ENCODE peak calls at places on chromosomes 3 and 15, in six cellular contexts. G, F, E, P, U and B are unnamed samples.

GRCh38 chr3:170470063-170471006 is 51.7 kb downstream of the CLDN11 start:
- DNase-seq in G (no peak), F (no peak), E (no peak), P (no peak), U (no peak), B (no peak)

GRCh38 chr15:36323607-36324006 is 255.8 kb upstream of the CDIN1 start:
- DNase-seq in G (no peak), F (no peak), E (no peak), P (no peak), U (no peak), B (no peak)

GRCh38 chr15:42138411-42138810 is 18.0 kb downstream of the PLA2G4F start:
- DNase-seq in G (no peak), F (no peak), E (no peak), P (no peak), U (peak), B (no peak)

GRCh38 chr15:38885001-38885400 is 320.4 kb upstream of the RASGRP1 start:
- DNase-seq in G (no peak), F (no peak), E (no peak), P (no peak), U (no peak), B (no peak)

GRCh38 chr3:168156479-168156878 is 60.8 kb upstream of the GOLIM4 start:
- DNase-seq in G (no peak), F (no peak), E (no peak), P (no peak), U (no peak), B (no peak)

GRCh38 chr15:92634046-92634445 is 21.5 kb downstream of the FAM174B start:
- DNase-seq in G (no peak), F (no peak), E (no peak), P (no peak), U (no peak), B (no peak)

GRCh38 chr3:37310666-37311050 is 136.3 kb upstream of the LRRFIP2 start:
- DNase-seq in G (no peak), F (no peak), E (no peak), P (no peak), U (no peak), B (no peak)

GRCh38 chr3:134627831-134628230 is 23.0 kb downstream of the KY start:
- DNase-seq in G (no peak), F (no peak), E (no peak), P (no peak), U (no peak), B (no peak)

GRCh38 chr15:40743921-40744809 is 10.9 kb downstream of the RMDN3 start:
- DNase-seq in G (peak), F (peak), E (no peak), P (peak), U (peak), B (no peak)

GRCh38 chr3:117706037-117706436 is 996.5 kb downstream of the TUSC7 start:
- DNase-seq in G (no peak), F (no peak), E (no peak), P (no peak), U (no peak), B (no peak)

GRCh38 chr3:69739204-69740102 is at the start of gene MITF:
- DNase-seq in G (no peak), F (peak), E (peak), P (no peak), U (peak), B (peak)

GRCh38 chr3:27720899-27721716 is 1.0 kb downstream of the EOMES start:
- DNase-seq in G (no peak), F (no peak), E (no peak), P (no peak), U (peak), B (no peak)

GRCh38 chr3:12495749-12496452 is 11.6 kb downstream of the TSEN2 start:
- DNase-seq in G (no peak), F (no peak), E (no peak), P (no peak), U (no peak), B (no peak)

GRCh38 chr3:190605385-190605784 is 91.5 kb downstream of the IL1RAP start:
- DNase-seq in G (no peak), F (no peak), E (no peak), P (no peak), U (no peak), B (no peak)